ENCODE peak calls at places on chromosomes 11 and 22, in five cellular contexts. T, F, X, B and H are unnamed samples.

GRCh38 chr11:123212406-123212805 is 17.4 kb upstream of the CLMP start:
- DNase-seq in B (no peak), X (peak), T (no peak), F (no peak), H (no peak)

GRCh38 chr11:133950874-133951483 is 5.8 kb downstream of the IGSF9B start:
- DNase-seq in X (no peak), B (no peak), T (no peak), F (no peak), H (no peak)

GRCh38 chr11:48002565-48002964 is 22.2 kb downstream of the PTPRJ start:
- DNase-seq in F (no peak), B (no peak), T (no peak), X (no peak), H (no peak)

GRCh38 chr11:17400048-17400775 is 11.8 kb upstream of the KCNJ11 start:
- DNase-seq in X (peak), B (no peak), T (no peak), F (no peak), H (no peak)

GRCh38 chr11:114027396-114027795 is 32.1 kb upstream of the ZBTB16 start:
- DNase-seq in T (no peak), F (no peak), X (no peak), B (no peak), H (no peak)

GRCh38 chr22:25759825-25760231 is 17.8 kb downstream of the MYO18B start:
- DNase-seq in B (no peak), F (no peak), T (no peak), X (peak), H (no peak)

GRCh38 chr11:1036303-1036923 is at the start of gene MUC6:
- DNase-seq in X (no peak), B (no peak), T (no peak), F (no peak), H (no peak)

GRCh38 chr11:105181100-105181499 is 41.5 kb upstream of the CARD18 start:
- DNase-seq in B (no peak), T (peak), F (no peak), X (peak), H (no peak)

GRCh38 chr11:85810871-85811611 is at the start of gene SYTL2:
- DNase-seq in X (peak), B (peak), T (peak), F (peak), H (no peak)

GRCh38 chr11:19071255-19071654 is 10.7 kb upstream of the MRGPRX2 start:
- DNase-seq in B (peak), X (peak), F (peak), T (peak), H (peak)